ENCODE peak calls at places on chromosomes 12 and 14, in four cellular contexts. One of them, this sample, is unnamed. For H3K36me3 and H3K9me3, the result is how much of the 10 kb centered on the place peaks cover.

GRCh38 chr12:65858831-65859230 is 34.5 kb downstream of the HMGA2 start:
- DNase-seq in endothelial cell of umbilical vein: peak
- DNase-seq in upper lobe of left lung: no peak
- DNase-seq in CD8-positive, alpha-beta T cell: no peak
- DNase-seq in this sample: no peak

GRCh38 chr14:69615471-69616407 is 4.3 kb downstream of the SUSD6 start:
- DNase-seq in upper lobe of left lung: peak
- DNase-seq in CD8-positive, alpha-beta T cell: peak
- DNase-seq in endothelial cell of umbilical vein: peak
- DNase-seq in this sample: peak

GRCh38 chr14:50830932-50831703 is at the start of gene NIN:
- DNase-seq in CD8-positive, alpha-beta T cell: peak
- DNase-seq in endothelial cell of umbilical vein: peak
- DNase-seq in upper lobe of left lung: peak
- DNase-seq in this sample: peak

GRCh38 chr12:132550014-132550802 is 60.2 kb downstream of the LRCOL1 start:
- DNase-seq in CD8-positive, alpha-beta T cell: no peak
- DNase-seq in upper lobe of left lung: no peak
- DNase-seq in endothelial cell of umbilical vein: no peak
- DNase-seq in this sample: no peak

GRCh38 chr14:45144658-45145057 is 8.9 kb downstream of the FANCM start:
- DNase-seq in CD8-positive, alpha-beta T cell: no peak
- DNase-seq in endothelial cell of umbilical vein: no peak
- DNase-seq in upper lobe of left lung: no peak
- DNase-seq in this sample: no peak

GRCh38 chr12:105742567-105742874 is 396.2 kb downstream of the NUAK1 start:
- DNase-seq in endothelial cell of umbilical vein: no peak
- DNase-seq in upper lobe of left lung: no peak
- DNase-seq in CD8-positive, alpha-beta T cell: no peak
- DNase-seq in this sample: no peak

GRCh38 chr14:104791425-104791824 is 4.1 kb downstream of the AKT1 start:
- DNase-seq in CD8-positive, alpha-beta T cell: no peak
- DNase-seq in upper lobe of left lung: no peak
- DNase-seq in endothelial cell of umbilical vein: no peak
- DNase-seq in this sample: no peak

GRCh38 chr12:26027401-26027800 is 68.9 kb downstream of the RASSF8 start:
- DNase-seq in upper lobe of left lung: no peak
- DNase-seq in endothelial cell of umbilical vein: no peak
- DNase-seq in CD8-positive, alpha-beta T cell: no peak
- DNase-seq in this sample: no peak

GRCh38 chr12:14366211-14366762 is 805 bp downstream of the ATF7IP start:
- DNase-seq in upper lobe of left lung: no peak
- DNase-seq in endothelial cell of umbilical vein: no peak
- DNase-seq in CD8-positive, alpha-beta T cell: no peak
- DNase-seq in this sample: no peak

GRCh38 chr12:24909667-24910066 is 39.2 kb downstream of the BCAT1 start:
- DNase-seq in endothelial cell of umbilical vein: peak
- DNase-seq in upper lobe of left lung: peak
- DNase-seq in CD8-positive, alpha-beta T cell: no peak
- DNase-seq in this sample: no peak

GRCh38 chr12:20681334-20681733 is 13.8 kb upstream of the SLCO1C1 start:
- DNase-seq in upper lobe of left lung: no peak
- DNase-seq in CD8-positive, alpha-beta T cell: no peak
- DNase-seq in endothelial cell of umbilical vein: no peak
- DNase-seq in this sample: no peak

GRCh38 chr14:61051046-61051445 is 70.0 kb downstream of the SLC38A6 start:
- DNase-seq in upper lobe of left lung: peak
- DNase-seq in CD8-positive, alpha-beta T cell: no peak
- DNase-seq in endothelial cell of umbilical vein: no peak
- DNase-seq in this sample: no peak

GRCh38 chr14:59687663-59688062 is 111.1 kb upstream of the CCDC175 start:
- DNase-seq in endothelial cell of umbilical vein: no peak
- DNase-seq in upper lobe of left lung: no peak
- DNase-seq in CD8-positive, alpha-beta T cell: no peak
- DNase-seq in this sample: no peak

GRCh38 chr12:6341439-6342139 is at the start of gene TNFRSF1A:
- DNase-seq in upper lobe of left lung: peak
- DNase-seq in CD8-positive, alpha-beta T cell: no peak
- DNase-seq in endothelial cell of umbilical vein: peak
- DNase-seq in this sample: no peak
- H3K27ac ChIP-seq in upper lobe of left lung: peak
- H3K27ac ChIP-seq in CD8-positive, alpha-beta T cell: peak
- H3K27ac ChIP-seq in endothelial cell of umbilical vein: peak
- H3K27ac ChIP-seq in this sample: peak

GRCh38 chr12:121255433-121255832 is 41.1 kb downstream of the CAMKK2 start:
- DNase-seq in upper lobe of left lung: no peak
- DNase-seq in endothelial cell of umbilical vein: no peak
- DNase-seq in CD8-positive, alpha-beta T cell: no peak
- DNase-seq in this sample: no peak
- H3K36me3 ChIP-seq in upper lobe of left lung: half or more
- H3K36me3 ChIP-seq in endothelial cell of umbilical vein: under half
- H3K36me3 ChIP-seq in CD8-positive, alpha-beta T cell: under half
- H3K36me3 ChIP-seq in this sample: under half

GRCh38 chr12:32051511-32052299 is 54.9 kb upstream of the BICD1 start:
- DNase-seq in CD8-positive, alpha-beta T cell: no peak
- DNase-seq in endothelial cell of umbilical vein: peak
- DNase-seq in upper lobe of left lung: no peak
- DNase-seq in this sample: no peak
- H3K9me3 ChIP-seq in CD8-positive, alpha-beta T cell: under half
- H3K9me3 ChIP-seq in endothelial cell of umbilical vein: under half
- H3K9me3 ChIP-seq in upper lobe of left lung: under half
- H3K9me3 ChIP-seq in this sample: under half

GRCh38 chr12:96034631-96035282 is 630 bp downstream of the LTA4H start:
- DNase-seq in upper lobe of left lung: no peak
- DNase-seq in endothelial cell of umbilical vein: peak
- DNase-seq in CD8-positive, alpha-beta T cell: no peak
- DNase-seq in this sample: no peak
- H3K27ac ChIP-seq in upper lobe of left lung: peak
- H3K27ac ChIP-seq in endothelial cell of umbilical vein: peak
- H3K27ac ChIP-seq in CD8-positive, alpha-beta T cell: peak
- H3K27ac ChIP-seq in this sample: peak

DNA sequence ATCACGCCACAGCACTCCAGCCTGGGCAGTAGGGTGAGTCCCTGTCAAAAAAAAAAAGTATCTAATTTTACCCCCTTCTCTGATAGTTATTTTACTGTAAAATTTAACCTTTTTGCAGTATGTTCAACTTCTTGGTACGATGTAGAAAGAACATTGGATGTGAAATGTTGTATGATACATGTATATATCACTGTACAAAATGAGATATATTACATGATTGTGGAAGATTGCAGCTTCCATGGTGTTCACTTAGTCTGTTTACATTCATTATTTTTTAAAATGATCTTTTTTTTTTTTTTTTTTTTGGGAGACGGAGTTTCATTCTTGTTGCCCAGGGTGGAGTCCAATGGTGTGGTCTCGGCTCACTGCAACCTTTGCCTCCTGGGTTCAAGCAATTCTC is 9.0 kb downstream of the SP1 start:
- DNase-seq in CD8-positive, alpha-beta T cell: no peak
- DNase-seq in endothelial cell of umbilical vein: no peak
- DNase-seq in upper lobe of left lung: no peak
- DNase-seq in this sample: no peak
- H3K36me3 ChIP-seq in CD8-positive, alpha-beta T cell: under half
- H3K36me3 ChIP-seq in endothelial cell of umbilical vein: under half
- H3K36me3 ChIP-seq in upper lobe of left lung: under half
- H3K36me3 ChIP-seq in this sample: under half

DNA sequence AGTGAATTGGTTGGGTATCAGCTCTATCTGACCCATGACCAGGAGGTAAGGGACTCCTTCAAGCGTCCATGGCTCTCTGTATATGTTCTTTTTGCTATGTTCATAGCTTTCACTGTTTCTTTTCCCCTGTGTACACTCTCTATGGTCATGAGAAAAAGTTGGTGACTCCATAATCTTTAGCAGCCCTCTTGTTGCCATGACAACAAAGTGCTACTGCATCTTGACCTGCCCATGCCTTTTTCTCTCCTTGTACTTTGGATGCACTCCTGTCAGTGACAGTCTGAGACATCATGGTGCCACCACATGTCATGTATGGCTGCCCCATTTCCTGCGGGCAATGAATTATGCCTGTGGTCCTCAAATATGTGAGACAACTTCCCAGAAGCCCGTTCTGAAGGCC is 280.2 kb downstream of the TMEM121 start:
- DNase-seq in upper lobe of left lung: no peak
- DNase-seq in CD8-positive, alpha-beta T cell: no peak
- DNase-seq in endothelial cell of umbilical vein: no peak
- DNase-seq in this sample: no peak
- H3K9me3 ChIP-seq in upper lobe of left lung: under half
- H3K9me3 ChIP-seq in CD8-positive, alpha-beta T cell: under half
- H3K9me3 ChIP-seq in endothelial cell of umbilical vein: under half
- H3K9me3 ChIP-seq in this sample: under half

GRCh38 chr14:93343266-93343665 is 3.7 kb upstream of the COX8C start:
- DNase-seq in upper lobe of left lung: no peak
- DNase-seq in CD8-positive, alpha-beta T cell: no peak
- DNase-seq in endothelial cell of umbilical vein: no peak
- DNase-seq in this sample: no peak
- H3K27ac ChIP-seq in upper lobe of left lung: no peak
- H3K27ac ChIP-seq in CD8-positive, alpha-beta T cell: no peak
- H3K27ac ChIP-seq in endothelial cell of umbilical vein: no peak
- H3K27ac ChIP-seq in this sample: no peak

GRCh38 chr12:124411953-124412645 is 117.2 kb downstream of the RFLNA start:
- DNase-seq in endothelial cell of umbilical vein: no peak
- DNase-seq in upper lobe of left lung: no peak
- DNase-seq in CD8-positive, alpha-beta T cell: no peak
- DNase-seq in this sample: no peak
- H3K36me3 ChIP-seq in endothelial cell of umbilical vein: under half
- H3K36me3 ChIP-seq in upper lobe of left lung: half or more
- H3K36me3 ChIP-seq in CD8-positive, alpha-beta T cell: under half
- H3K36me3 ChIP-seq in this sample: under half

DNA sequence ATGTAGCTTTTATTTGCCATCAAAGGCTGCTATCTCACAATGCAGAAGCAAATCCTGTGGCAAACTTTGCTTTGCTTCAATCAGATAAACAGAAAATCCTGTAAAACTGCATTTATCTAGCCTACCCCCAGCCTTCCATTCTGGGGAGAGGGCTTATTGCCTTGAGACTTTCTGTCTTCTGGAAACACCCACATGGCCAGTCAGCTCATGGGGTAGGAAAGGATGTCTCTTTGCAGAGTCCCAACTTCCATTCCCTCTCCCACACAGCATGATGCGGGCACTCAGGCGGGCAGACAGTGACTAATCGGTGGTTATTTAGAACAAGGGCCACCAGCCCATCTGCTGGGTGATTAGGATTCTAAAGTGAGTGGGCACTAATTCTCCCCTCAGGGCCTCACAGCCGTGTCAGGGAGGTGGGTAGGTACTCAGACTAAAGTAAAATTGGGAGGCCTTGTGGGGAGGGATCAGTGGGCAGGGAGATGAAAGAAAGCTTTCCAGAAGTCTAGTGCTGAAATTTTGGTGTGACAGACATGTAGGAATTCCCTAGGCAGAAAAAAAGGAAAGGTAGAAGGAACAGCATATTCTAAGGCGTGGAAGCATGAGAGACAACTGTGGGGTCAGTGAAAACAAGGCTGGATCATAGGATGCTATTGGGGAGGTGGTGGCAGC is 720.5 kb downstream of the VRK1 start:
- DNase-seq in upper lobe of left lung: no peak
- DNase-seq in endothelial cell of umbilical vein: no peak
- DNase-seq in CD8-positive, alpha-beta T cell: no peak
- DNase-seq in this sample: no peak
- H3K9me3 ChIP-seq in upper lobe of left lung: under half
- H3K9me3 ChIP-seq in endothelial cell of umbilical vein: under half
- H3K9me3 ChIP-seq in CD8-positive, alpha-beta T cell: under half
- H3K9me3 ChIP-seq in this sample: under half

GRCh38 chr14:72217164-72217563 is 284.9 kb downstream of the RGS6 start:
- DNase-seq in upper lobe of left lung: no peak
- DNase-seq in endothelial cell of umbilical vein: no peak
- DNase-seq in CD8-positive, alpha-beta T cell: no peak
- DNase-seq in this sample: no peak
- H3K27ac ChIP-seq in upper lobe of left lung: no peak
- H3K27ac ChIP-seq in endothelial cell of umbilical vein: no peak
- H3K27ac ChIP-seq in CD8-positive, alpha-beta T cell: no peak
- H3K27ac ChIP-seq in this sample: no peak

This sample was measured in CD8-positive, alpha-beta memory T cell.